ENCODE peak calls at places on chromosomes 13 and 19, in eight cellular contexts. One of them, this sample, is unnamed.

GRCh38 chr13:51714663-51715168 is 89.2 kb downstream of the DHRS12 start:
- DNase-seq in neural progenitor cell: no peak
- DNase-seq in IMR-90: peak; percentile 89
- DNase-seq in left ventricle myocardium inferior: no peak
- DNase-seq in PC-3: peak; percentile 82
- DNase-seq in dorsolateral prefrontal cortex: no peak
- DNase-seq in sigmoid colon: no peak
- DNase-seq in AG04450: peak; percentile 44
- DNase-seq in this sample: no peak

GRCh38 chr13:76813874-76814273 is 72.3 kb downstream of the KCTD12 start:
- DNase-seq in neural progenitor cell: no peak
- DNase-seq in IMR-90: no peak
- DNase-seq in left ventricle myocardium inferior: no peak
- DNase-seq in PC-3: no peak
- DNase-seq in dorsolateral prefrontal cortex: peak; percentile 20
- DNase-seq in sigmoid colon: no peak
- DNase-seq in AG04450: no peak
- DNase-seq in this sample: no peak

GRCh38 chr19:55528030-55528801 is 8.7 kb downstream of the SBK2 start:
- DNase-seq in neural progenitor cell: no peak
- DNase-seq in IMR-90: peak; percentile 35
- DNase-seq in left ventricle myocardium inferior: no peak
- DNase-seq in PC-3: peak; percentile 23
- DNase-seq in dorsolateral prefrontal cortex: peak; percentile 89
- DNase-seq in sigmoid colon: no peak
- DNase-seq in AG04450: no peak
- DNase-seq in this sample: no peak

GRCh38 chr13:39463611-39464010 is 139.4 kb downstream of the LHFPL6 start:
- DNase-seq in neural progenitor cell: no peak
- DNase-seq in IMR-90: no peak
- DNase-seq in left ventricle myocardium inferior: no peak
- DNase-seq in PC-3: no peak
- DNase-seq in dorsolateral prefrontal cortex: no peak
- DNase-seq in sigmoid colon: no peak
- DNase-seq in AG04450: no peak
- DNase-seq in this sample: no peak

GRCh38 chr19:18160792-18161690 is 8.1 kb downstream of the PIK3R2 start:
- DNase-seq in neural progenitor cell: peak; percentile 88
- DNase-seq in IMR-90: peak; percentile 28
- DNase-seq in left ventricle myocardium inferior: peak; percentile 71
- DNase-seq in PC-3: peak; percentile 78
- DNase-seq in dorsolateral prefrontal cortex: peak; percentile 78
- DNase-seq in sigmoid colon: peak; percentile 83
- DNase-seq in AG04450: no peak
- DNase-seq in this sample: peak; percentile 77

GRCh38 chr19:32624410-32624809 is 43.4 kb downstream of the PDCD5 start:
- DNase-seq in neural progenitor cell: no peak
- DNase-seq in IMR-90: no peak
- DNase-seq in left ventricle myocardium inferior: no peak
- DNase-seq in PC-3: no peak
- DNase-seq in dorsolateral prefrontal cortex: no peak
- DNase-seq in sigmoid colon: no peak
- DNase-seq in AG04450: no peak
- DNase-seq in this sample: no peak

GRCh38 chr13:24680258-24680920 is at the start of gene ATP12A:
- DNase-seq in neural progenitor cell: peak; percentile 81
- DNase-seq in IMR-90: no peak
- DNase-seq in left ventricle myocardium inferior: no peak
- DNase-seq in PC-3: no peak
- DNase-seq in dorsolateral prefrontal cortex: no peak
- DNase-seq in sigmoid colon: no peak
- DNase-seq in AG04450: no peak
- DNase-seq in this sample: no peak

GRCh38 chr13:94798738-94799137 is 86.4 kb upstream of the SOX21 start:
- DNase-seq in neural progenitor cell: no peak
- DNase-seq in IMR-90: no peak
- DNase-seq in left ventricle myocardium inferior: no peak
- DNase-seq in PC-3: no peak
- DNase-seq in dorsolateral prefrontal cortex: no peak
- DNase-seq in sigmoid colon: no peak
- DNase-seq in AG04450: no peak
- DNase-seq in this sample: no peak

GRCh38 chr19:42370068-42370520 is 20.0 kb downstream of the CNFN start:
- DNase-seq in neural progenitor cell: peak; percentile 45
- DNase-seq in IMR-90: no peak
- DNase-seq in left ventricle myocardium inferior: no peak
- DNase-seq in PC-3: no peak
- DNase-seq in dorsolateral prefrontal cortex: no peak
- DNase-seq in sigmoid colon: no peak
- DNase-seq in AG04450: no peak
- DNase-seq in this sample: no peak

GRCh38 chr13:45370922-45371406 is 30.0 kb upstream of the TPT1 start:
- DNase-seq in neural progenitor cell: peak; percentile 87
- DNase-seq in IMR-90: peak; percentile 84
- DNase-seq in left ventricle myocardium inferior: peak; percentile 77
- DNase-seq in PC-3: peak; percentile 60
- DNase-seq in dorsolateral prefrontal cortex: peak; percentile 35
- DNase-seq in sigmoid colon: peak; percentile 85
- DNase-seq in AG04450: peak; percentile 73
- DNase-seq in this sample: peak; percentile 38

GRCh38 chr13:89227356-89227755 is 1556.2 kb downstream of the SLITRK5 start:
- DNase-seq in neural progenitor cell: no peak
- DNase-seq in IMR-90: no peak
- DNase-seq in left ventricle myocardium inferior: no peak
- DNase-seq in PC-3: peak; percentile 73
- DNase-seq in dorsolateral prefrontal cortex: no peak
- DNase-seq in sigmoid colon: no peak
- DNase-seq in AG04450: no peak
- DNase-seq in this sample: no peak

GRCh38 chr19:21197589-21198295 is 55.9 kb downstream of the ZNF431 start:
- DNase-seq in neural progenitor cell: no peak
- DNase-seq in IMR-90: peak; percentile 3
- DNase-seq in left ventricle myocardium inferior: no peak
- DNase-seq in PC-3: no peak
- DNase-seq in dorsolateral prefrontal cortex: no peak
- DNase-seq in sigmoid colon: no peak
- DNase-seq in AG04450: no peak
- DNase-seq in this sample: no peak

GRCh38 chr13:98977568-98978270 is at the start of gene DOCK9:
- DNase-seq in neural progenitor cell: peak; percentile 67
- DNase-seq in IMR-90: peak; percentile 65
- DNase-seq in left ventricle myocardium inferior: peak; percentile 77
- DNase-seq in PC-3: peak; percentile 25
- DNase-seq in dorsolateral prefrontal cortex: peak; percentile 34
- DNase-seq in sigmoid colon: peak; percentile 76
- DNase-seq in AG04450: no peak
- DNase-seq in this sample: no peak

GRCh38 chr19:39499082-39499642 is 415 bp downstream of the DLL3 start:
- DNase-seq in neural progenitor cell: peak; percentile 62
- DNase-seq in IMR-90: no peak
- DNase-seq in left ventricle myocardium inferior: no peak
- DNase-seq in PC-3: no peak
- DNase-seq in dorsolateral prefrontal cortex: no peak
- DNase-seq in sigmoid colon: no peak
- DNase-seq in AG04450: no peak
- DNase-seq in this sample: no peak

GRCh38 chr13:96551540-96551939 is 442.7 kb downstream of the OXGR1 start:
- DNase-seq in neural progenitor cell: no peak
- DNase-seq in IMR-90: no peak
- DNase-seq in left ventricle myocardium inferior: no peak
- DNase-seq in PC-3: peak; percentile 14
- DNase-seq in dorsolateral prefrontal cortex: no peak
- DNase-seq in sigmoid colon: no peak
- DNase-seq in AG04450: no peak
- DNase-seq in this sample: no peak

GRCh38 chr13:32804673-32805260 is 211.5 kb upstream of the KL start:
- DNase-seq in neural progenitor cell: no peak
- DNase-seq in IMR-90: peak; percentile 51
- DNase-seq in left ventricle myocardium inferior: no peak
- DNase-seq in PC-3: peak; percentile 20
- DNase-seq in dorsolateral prefrontal cortex: no peak
- DNase-seq in sigmoid colon: no peak
- DNase-seq in AG04450: no peak
- DNase-seq in this sample: no peak

GRCh38 chr19:19457691-19458090 is 52.2 kb downstream of the GATAD2A start:
- DNase-seq in neural progenitor cell: no peak
- DNase-seq in IMR-90: no peak
- DNase-seq in left ventricle myocardium inferior: no peak
- DNase-seq in PC-3: no peak
- DNase-seq in dorsolateral prefrontal cortex: no peak
- DNase-seq in sigmoid colon: no peak
- DNase-seq in AG04450: no peak
- DNase-seq in this sample: no peak

GRCh38 chr13:107866007-107866665 is 349.2 kb downstream of the LIG4 start:
- DNase-seq in neural progenitor cell: peak; percentile 68
- DNase-seq in IMR-90: peak; percentile 34
- DNase-seq in left ventricle myocardium inferior: no peak
- DNase-seq in PC-3: peak; percentile 43
- DNase-seq in dorsolateral prefrontal cortex: peak; percentile 30
- DNase-seq in sigmoid colon: no peak
- DNase-seq in AG04450: no peak
- DNase-seq in this sample: no peak

GRCh38 chr19:49686503-49687088 is 2.8 kb upstream of the ADM5 start:
- DNase-seq in neural progenitor cell: no peak
- DNase-seq in IMR-90: no peak
- DNase-seq in left ventricle myocardium inferior: no peak
- DNase-seq in PC-3: no peak
- DNase-seq in dorsolateral prefrontal cortex: no peak
- DNase-seq in sigmoid colon: no peak
- DNase-seq in AG04450: no peak
- DNase-seq in this sample: no peak

GRCh38 chr13:107838592-107839161 is 376.7 kb downstream of the LIG4 start:
- DNase-seq in neural progenitor cell: no peak
- DNase-seq in IMR-90: no peak
- DNase-seq in left ventricle myocardium inferior: no peak
- DNase-seq in PC-3: no peak
- DNase-seq in dorsolateral prefrontal cortex: no peak
- DNase-seq in sigmoid colon: no peak
- DNase-seq in AG04450: no peak
- DNase-seq in this sample: no peak

GRCh38 chr19:50669319-50670101 is 20.3 kb downstream of the C19orf81 start:
- DNase-seq in neural progenitor cell: no peak
- DNase-seq in IMR-90: peak; percentile 15
- DNase-seq in left ventricle myocardium inferior: no peak
- DNase-seq in PC-3: peak; percentile 64
- DNase-seq in dorsolateral prefrontal cortex: peak; percentile 56
- DNase-seq in sigmoid colon: no peak
- DNase-seq in AG04450: no peak
- DNase-seq in this sample: peak; percentile 20

GRCh38 chr19:53881482-53882390 is at the start of gene PRKCG:
- DNase-seq in neural progenitor cell: peak; percentile 87
- DNase-seq in IMR-90: no peak
- DNase-seq in left ventricle myocardium inferior: peak; percentile 29
- DNase-seq in PC-3: peak; percentile 52
- DNase-seq in dorsolateral prefrontal cortex: peak; percentile 39
- DNase-seq in sigmoid colon: no peak
- DNase-seq in AG04450: no peak
- DNase-seq in this sample: peak; percentile 43
- TF ChIP-seq CTCF in neural progenitor cell: peak; percentile 54
- TF ChIP-seq CTCF in IMR-90: peak; percentile 46
- TF ChIP-seq CTCF in left ventricle myocardium inferior: peak; percentile 71
- TF ChIP-seq CTCF in PC-3: peak; percentile 67
- TF ChIP-seq CTCF in dorsolateral prefrontal cortex: peak; percentile 42
- TF ChIP-seq CTCF in sigmoid colon: no peak
- TF ChIP-seq CTCF in AG04450: peak; percentile 53
- TF ChIP-seq CTCF in this sample: peak; percentile 48

DNA sequence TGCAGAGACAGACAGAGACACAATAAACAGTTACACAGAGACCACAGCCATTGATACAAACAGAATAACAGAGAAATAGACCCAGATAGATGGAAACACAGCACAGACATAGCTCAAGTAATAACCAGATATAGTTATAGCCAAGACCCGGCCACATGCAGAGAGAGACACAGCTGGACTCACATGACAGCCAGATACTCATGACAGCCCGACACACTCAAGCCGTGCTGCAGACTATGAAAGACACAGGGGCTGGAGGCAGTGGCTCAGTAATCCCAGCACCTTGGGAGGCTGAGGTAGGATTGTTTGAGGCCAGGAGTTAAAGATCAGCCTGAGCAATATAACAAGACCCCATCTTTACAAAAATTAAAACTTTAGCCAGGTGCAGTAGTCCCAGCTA is 1.6 kb upstream of the DENND1C start:
- DNase-seq in neural progenitor cell: no peak
- DNase-seq in IMR-90: no peak
- DNase-seq in left ventricle myocardium inferior: no peak
- DNase-seq in PC-3: no peak
- DNase-seq in dorsolateral prefrontal cortex: no peak
- DNase-seq in sigmoid colon: no peak
- DNase-seq in AG04450: no peak
- DNase-seq in this sample: no peak
- H3K27me3 ChIP-seq in neural progenitor cell: no peaks in the 10 kb centered on the region
- H3K27me3 ChIP-seq in IMR-90: peaks cover 1% of the 10 kb centered on the region
- H3K27me3 ChIP-seq in left ventricle myocardium inferior: peaks cover 54% of the 10 kb centered on the region
- H3K27me3 ChIP-seq in PC-3: no peaks in the 10 kb centered on the region
- H3K27me3 ChIP-seq in dorsolateral prefrontal cortex: no peaks in the 10 kb centered on the region
- H3K27me3 ChIP-seq in sigmoid colon: no peaks in the 10 kb centered on the region
- H3K27me3 ChIP-seq in AG04450: no peaks in the 10 kb centered on the region
- H3K27me3 ChIP-seq in this sample: no peaks in the 10 kb centered on the region

DNA sequence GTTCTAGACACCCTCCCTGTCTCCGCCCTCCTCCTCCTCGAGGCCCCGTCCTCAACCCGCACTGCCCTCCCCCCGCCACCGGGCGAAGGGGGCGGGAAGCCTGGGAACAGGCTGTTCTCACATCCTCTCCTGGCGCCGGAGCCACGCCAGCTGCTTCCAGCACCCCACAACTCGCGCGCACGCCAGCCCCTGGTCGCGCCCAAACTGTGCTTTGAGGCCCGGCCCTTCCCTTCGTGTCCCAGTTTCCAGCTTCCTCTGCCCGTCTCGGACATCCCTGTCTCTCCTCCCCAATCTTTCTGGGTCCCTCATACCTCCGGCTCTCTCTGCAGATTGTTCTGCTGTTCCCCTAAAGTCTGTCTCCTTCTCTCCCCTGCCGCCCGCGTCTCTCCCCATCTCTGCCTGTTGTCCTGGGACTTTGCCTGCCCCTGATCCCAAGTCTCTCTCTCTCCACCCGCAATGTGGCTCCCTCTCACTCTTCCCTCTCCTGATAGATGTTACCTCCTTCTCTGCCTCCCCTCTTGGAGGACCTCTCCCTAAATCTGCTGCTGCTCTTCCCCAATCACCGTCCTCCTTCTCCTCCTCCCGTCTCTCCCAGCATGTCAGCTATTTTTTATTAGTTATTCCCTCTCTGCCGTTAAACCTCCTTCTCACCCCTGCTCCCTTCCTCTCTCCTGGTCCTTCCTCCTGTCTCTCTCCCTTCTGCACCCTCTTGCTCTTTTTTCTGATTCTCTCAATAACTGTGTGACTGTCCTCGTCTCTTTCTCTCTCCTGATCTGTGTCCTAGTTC is 14.2 kb downstream of the DPF1 start:
- DNase-seq in neural progenitor cell: peak; percentile 87
- DNase-seq in IMR-90: peak; percentile 37
- DNase-seq in left ventricle myocardium inferior: peak; percentile 88
- DNase-seq in PC-3: no peak
- DNase-seq in dorsolateral prefrontal cortex: peak; percentile 62
- DNase-seq in sigmoid colon: peak; percentile 92
- DNase-seq in AG04450: no peak
- DNase-seq in this sample: no peak
- H3K4me3 ChIP-seq in neural progenitor cell: peak overlapping the region; percentile 46
- H3K4me3 ChIP-seq in IMR-90: peak overlapping the region; percentile 1
- H3K4me3 ChIP-seq in left ventricle myocardium inferior: peak overlapping the region; percentile 55
- H3K4me3 ChIP-seq in PC-3: no peak overlapping the region
- H3K4me3 ChIP-seq in dorsolateral prefrontal cortex: peak overlapping the region; percentile 57
- H3K4me3 ChIP-seq in sigmoid colon: no peak overlapping the region
- H3K4me3 ChIP-seq in AG04450: peak overlapping the region; percentile 39
- H3K4me3 ChIP-seq in this sample: no peak overlapping the region

GRCh38 chr13:79998386-79998785 is 342.5 kb downstream of the SPRY2 start:
- DNase-seq in neural progenitor cell: no peak
- DNase-seq in IMR-90: no peak
- DNase-seq in left ventricle myocardium inferior: no peak
- DNase-seq in PC-3: no peak
- DNase-seq in dorsolateral prefrontal cortex: no peak
- DNase-seq in sigmoid colon: no peak
- DNase-seq in AG04450: no peak
- DNase-seq in this sample: no peak
- TF ChIP-seq CTCF in neural progenitor cell: no peak
- TF ChIP-seq CTCF in IMR-90: no peak
- TF ChIP-seq CTCF in left ventricle myocardium inferior: no peak
- TF ChIP-seq CTCF in PC-3: no peak
- TF ChIP-seq CTCF in dorsolateral prefrontal cortex: no peak
- TF ChIP-seq CTCF in sigmoid colon: no peak
- TF ChIP-seq CTCF in AG04450: no peak
- TF ChIP-seq CTCF in this sample: no peak

This sample was measured in CD8-positive, alpha-beta T cell.